ENCODE peak calls at places on chromosomes 4 and X, in seven cellular contexts. H is activated effector memory CD4-positive, alpha-beta T cell treated with Interleukin-2 at 50 U/mL for 16 hours; O is mucosa of gallbladder; B is stimulated activated CD8-positive, alpha-beta memory T cell treated with anti-CD3 and anti-CD28 coated beads, Interleukin-4, amount 100 ng/mL, for 4 hours; T is GM12865; F is HL-60; C is stimulated activated CD4-positive, alpha-beta T cell treated with anti-CD3 and anti-CD28 coated beads, Interleukin-4, amount 100 ng/mL, for 4 hours. X is an unnamed sample.

GRCh38 chr4:127143460-127144190 is 489.1 kb upstream of the INTU start:
- DNase-seq in F (no peak), H (no peak), O (no peak), B (no peak), C (no peak), T (no peak), X (no peak)

GRCh38 chr4:24137963-24138601 is 248.2 kb upstream of the PPARGC1A start:
- DNase-seq in C (no peak), O (peak), B (no peak), F (no peak), T (no peak), H (no peak), X (no peak)

GRCh38 chr4:176849076-176849475 is 56.4 kb upstream of the VEGFC start:
- DNase-seq in C (no peak), B (no peak), O (no peak), H (no peak), T (no peak), F (no peak), X (no peak)

GRCh38 chr4:3780347-3781171 is 14.4 kb downstream of the ADRA2C start:
- DNase-seq in T (no peak), B (no peak), F (no peak), H (no peak), C (no peak), O (peak), X (no peak)

GRCh38 chr4:74223801-74224200 is 65.9 kb downstream of the MTHFD2L start:
- DNase-seq in B (no peak), H (no peak), C (no peak), T (no peak), F (no peak), O (no peak), X (no peak)

GRCh38 chr4:153058668-153059060 is 122.5 kb downstream of the FHDC1 start:
- DNase-seq in H (no peak), C (no peak), O (no peak), F (no peak), B (no peak), T (no peak), X (no peak)

GRCh38 chr4:86338989-86339388 is 20.9 kb downstream of the MAPK10 start:
- DNase-seq in H (no peak), B (no peak), C (no peak), T (no peak), F (no peak), O (no peak), X (no peak)

GRCh38 chrX:85243761-85244410 is at the start of the genes SATL1 and ZNF711:
- DNase-seq in F (no peak), O (peak), T (peak), B (no peak), C (peak), H (no peak), X (peak)

GRCh38 chr4:128862608-128863313 is 53.3 kb downstream of the JADE1 start:
- DNase-seq in F (no peak), O (no peak), B (peak), C (peak), H (no peak), T (peak), X (peak)

GRCh38 chr4:157389751-157390150 is 169.2 kb downstream of the GRIA2 start:
- DNase-seq in H (no peak), F (no peak), C (no peak), T (no peak), B (no peak), O (no peak), X (no peak)

GRCh38 chrX:20361890-20362262 is 95.2 kb upstream of the RPS6KA3 start:
- DNase-seq in O (no peak), C (no peak), H (no peak), B (no peak), T (no peak), F (no peak), X (no peak)

GRCh38 chr4:15286041-15286440 is 141.8 kb upstream of the C1QTNF7 start:
- DNase-seq in F (no peak), B (no peak), T (no peak), C (no peak), O (no peak), H (no peak), X (no peak)

GRCh38 chr4:77922158-77923094 is 59.8 kb downstream of the MRPL1 start:
- DNase-seq in B (no peak), H (no peak), T (no peak), O (no peak), F (no peak), C (no peak), X (no peak)

GRCh38 chr4:44927361-44928061 is 201.2 kb upstream of the GNPDA2 start:
- DNase-seq in B (no peak), C (no peak), F (no peak), T (peak), O (no peak), H (no peak), X (peak)

GRCh38 chrX:8939344-8939743 is 94.6 kb downstream of the FAM9B start:
- DNase-seq in B (no peak), F (no peak), H (no peak), C (no peak), T (no peak), O (no peak), X (no peak)

GRCh38 chrX:41692162-41692749 is 3.5 kb downstream of the GPR34 start:
- DNase-seq in F (no peak), B (no peak), O (no peak), C (no peak), H (no peak), T (no peak), X (no peak)

GRCh38 chr4:113768952-113769351 is 7.4 kb upstream of the CAMK2D start:
- DNase-seq in O (no peak), H (no peak), C (no peak), F (no peak), B (no peak), T (no peak), X (no peak)

GRCh38 chrX:104343408-104344129 is 88.8 kb upstream of the ESX1 start:
- DNase-seq in C (no peak), O (peak), B (no peak), T (peak), H (no peak), F (peak), X (peak)

GRCh38 chr4:6749340-6750171 is 33.0 kb upstream of the KIAA0232 start:
- DNase-seq in H (no peak), F (no peak), B (no peak), C (no peak), T (no peak), O (peak), X (no peak)

GRCh38 chr4:80112236-80112635 is 39.2 kb upstream of the ANTXR2 start:
- DNase-seq in C (no peak), B (no peak), H (no peak), T (no peak), O (no peak), F (no peak), X (no peak)

GRCh38 chrX:53357799-53358530 is 64.5 kb downstream of the SMC1A start:
- DNase-seq in F (no peak), H (no peak), B (no peak), O (no peak), T (no peak), C (no peak), X (no peak)

GRCh38 chrX:24643116-24643515 is 4.0 kb downstream of the PCYT1B start:
- DNase-seq in C (no peak), B (no peak), H (no peak), O (no peak), F (no peak), T (no peak), X (no peak)

GRCh38 chr4:145909773-145910172 is 28.9 kb downstream of the ZNF827 start:
- DNase-seq in B (no peak), O (peak), H (no peak), T (no peak), C (no peak), F (no peak), X (no peak)

GRCh38 chr4:41216294-41217019 is 2.1 kb upstream of the APBB2 start:
- DNase-seq in B (no peak), T (peak), H (peak), O (peak), C (peak), F (peak), X (peak)

GRCh38 chrX:18428006-18428405 is 2.6 kb downstream of the CDKL5 start:
- DNase-seq in T (no peak), H (no peak), O (no peak), F (no peak), C (no peak), B (no peak), X (no peak)

GRCh38 chrX:13699183-13699826 is 10.4 kb downstream of the RAB9A start:
- DNase-seq in B (no peak), F (no peak), T (peak), C (no peak), O (no peak), H (no peak), X (peak)

GRCh38 chrX:153769158-153769864 is 5.3 kb downstream of the PLXNB3 start:
- DNase-seq in C (no peak), T (peak), F (no peak), B (no peak), H (no peak), O (no peak), X (no peak)

GRCh38 chr4:140335076-140335475 is 38.4 kb upstream of the SCOC start:
- DNase-seq in F (no peak), O (no peak), T (no peak), C (no peak), B (no peak), H (no peak), X (no peak)

GRCh38 chr4:87270144-87270543 is 49.7 kb upstream of the KLHL8 start:
- DNase-seq in H (no peak), B (no peak), F (peak), T (peak), O (peak), C (no peak), X (no peak)

GRCh38 chr4:159077702-159078495 is 25.0 kb upstream of the RAPGEF2 start:
- DNase-seq in C (no peak), B (no peak), F (no peak), O (no peak), T (peak), H (no peak), X (peak)

GRCh38 chr4:100372432-100372831 is 145.4 kb downstream of the EMCN start:
- DNase-seq in B (no peak), O (no peak), F (peak), T (peak), C (no peak), H (no peak), X (no peak)

GRCh38 chr4:176451441-176451840 is 131.7 kb downstream of the SPCS3 start:
- DNase-seq in C (no peak), O (no peak), H (no peak), T (no peak), F (no peak), B (no peak), X (no peak)

GRCh38 chrX:50723006-50723405 is 91.0 kb downstream of the SHROOM4 start:
- DNase-seq in H (no peak), T (no peak), F (no peak), C (no peak), O (no peak), B (no peak), X (no peak)

GRCh38 chr4:1416051-1416947 is 10.1 kb upstream of the NKX1-1 start:
- DNase-seq in F (no peak), O (no peak), T (no peak), H (no peak), B (no peak), C (no peak), X (no peak)

GRCh38 chr4:171794528-171794927 is 18.7 kb upstream of the GALNTL6 start:
- DNase-seq in T (no peak), F (no peak), O (no peak), H (no peak), C (no peak), B (no peak), X (no peak)